ENCODE peak calls at places on chromosome 1, in ten cellular contexts. J is heart right ventricle; B is activated CD4-positive, alpha-beta T cell treated with anti-CD3 and anti-CD28 coated beads for 36 hours; E is natural killer cell; H is Right ventricle myocardium inferior; U is naive thymus-derived CD8-positive, alpha-beta T cell; Y is omental fat pad; C is activated naive CD4-positive, alpha-beta T cell treated with anti-CD3 and anti-CD28 coated beads, Interleukin-2, amount 50 U/mL, for 72 hours; I is CD4-positive, alpha-beta T cell; L is GM23338. R is an unnamed sample.

GRCh38 chr1:89605692-89606091 is 27.2 kb upstream of the LRRC8C start:
- ATAC-seq in J (no peak), I (no peak), H (no peak), L (no peak), B (no peak), C (no peak), U (no peak), Y (no peak), E (no peak), R (no peak)

GRCh38 chr1:208855403-208855802 is 611.2 kb upstream of the PLXNA2 start:
- ATAC-seq in E (no peak), C (no peak), U (no peak), B (no peak), I (no peak), L (no peak), J (no peak), Y (no peak), H (no peak), R (no peak)

GRCh38 chr1:201503397-201504176 is 3.3 kb downstream of the CSRP1 start:
- ATAC-seq in E (no peak), I (no peak), B (no peak), C (no peak), L (peak; percentile 37), U (no peak), J (peak; percentile 46), Y (peak; percentile 82), H (no peak), R (peak; percentile 42)

GRCh38 chr1:151989131-151989868 is 4.4 kb downstream of the S100A10 start:
- ATAC-seq in Y (peak; percentile 57), I (no peak), U (no peak), B (peak; percentile 57), J (peak; percentile 75), C (peak; percentile 39), E (no peak), L (no peak), H (peak; percentile 61), R (peak; percentile 46)

GRCh38 chr1:981955-982558 is at the start of gene PERM1:
- ATAC-seq in J (peak; percentile 67), L (no peak), Y (no peak), I (no peak), U (no peak), E (no peak), H (peak; percentile 74), B (no peak), C (no peak), R (no peak)

GRCh38 chr1:167246971-167247370 is 26.3 kb downstream of the POU2F1 start:
- ATAC-seq in E (no peak), I (no peak), H (no peak), J (no peak), B (no peak), L (no peak), C (no peak), U (no peak), Y (no peak), R (no peak)

GRCh38 chr1:234509457-234510328 is 30.7 kb upstream of the TARBP1 start:
- ATAC-seq in I (no peak), J (peak; percentile 15), B (peak; percentile 47), U (no peak), C (no peak), Y (peak; percentile 57), E (no peak), L (peak; percentile 41), H (no peak), R (no peak)

GRCh38 chr1:44276006-44276405 is 62.7 kb downstream of the DMAP1 start:
- ATAC-seq in H (peak; percentile 54), L (peak; percentile 78), Y (no peak), B (no peak), J (peak; percentile 56), I (no peak), U (no peak), E (no peak), C (no peak), R (no peak)

GRCh38 chr1:18256318-18257235 is 149.0 kb downstream of the IGSF21 start:
- ATAC-seq in L (peak; percentile 100), U (no peak), E (no peak), Y (no peak), I (no peak), H (no peak), J (peak; percentile 37), B (no peak), C (no peak), R (no peak)

GRCh38 chr1:225815526-225816178 is 5.7 kb downstream of the EPHX1 start:
- ATAC-seq in C (no peak), U (no peak), Y (no peak), I (no peak), H (no peak), J (no peak), L (no peak), B (no peak), E (no peak), R (no peak)

GRCh38 chr1:64934115-64934880 is 32.1 kb downstream of the JAK1 start:
- ATAC-seq in I (no peak), B (no peak), C (no peak), Y (peak; percentile 78), U (no peak), J (peak; percentile 61), E (peak; percentile 14), L (no peak), H (peak; percentile 69), R (peak; percentile 69)

R was measured in gastroesophageal sphincter.